ENCODE peak calls at places on chromosomes 5 and 9, in five cellular contexts. C is left kidney, B is lower lobe of right lung, N is fibroblast of the conjunctiva, W is fibroblast of pulmonary artery. I is an unnamed sample.

GRCh38 chr5:179209359-179210150 is 135.7 kb downstream of the ADAMTS2 start:
- DNase-seq in C (peak), B (no peak), N (peak), W (peak), I (no peak)

GRCh38 chr9:91809581-91810285 is 140.3 kb downstream of the ROR2 start:
- DNase-seq in C (no peak), B (no peak), N (no peak), W (no peak), I (peak)

GRCh38 chr5:96703384-96703910 is 41.3 kb downstream of the CAST start:
- DNase-seq in C (peak), B (no peak), N (no peak), W (peak), I (no peak)

GRCh38 chr9:136655244-136656225 is 7.2 kb upstream of the EGFL7 start:
- DNase-seq in C (peak), B (peak), N (no peak), W (peak), I (peak)

GRCh38 chr5:74282495-74282894 is 358.0 kb downstream of the ENC1 start:
- DNase-seq in C (no peak), B (no peak), N (no peak), W (no peak), I (no peak)

GRCh38 chr5:16271851-16272250 is 92.3 kb upstream of the MARCHF11 start:
- DNase-seq in C (no peak), B (no peak), N (no peak), W (no peak), I (no peak)

GRCh38 chr9:132986586-132986985 is 8.1 kb downstream of the GFI1B start:
- DNase-seq in C (no peak), B (peak), N (no peak), W (no peak), I (no peak)

GRCh38 chr5:102451082-102451481 is 47.7 kb downstream of the SLCO6A1 start:
- DNase-seq in C (no peak), B (no peak), N (no peak), W (no peak), I (no peak)

GRCh38 chr9:36276840-36277239 is 18.6 kb upstream of the GNE start:
- DNase-seq in C (peak), B (no peak), N (peak), W (peak), I (no peak)

GRCh38 chr9:122005597-122005996 is 87.5 kb downstream of the TTLL11 start:
- DNase-seq in C (peak), B (no peak), N (no peak), W (peak), I (no peak)

GRCh38 chr5:171639966-171640365 is 145.7 kb upstream of the SMIM23 start:
- DNase-seq in C (no peak), B (no peak), N (no peak), W (no peak), I (no peak)

GRCh38 chr9:127557466-127557869 is 54.6 kb upstream of the STXBP1 start:
- DNase-seq in C (peak), B (peak), N (no peak), W (peak), I (no peak)

GRCh38 chr5:78727786-78728761 is 79.5 kb upstream of the LHFPL2 start:
- DNase-seq in C (peak), B (no peak), N (no peak), W (no peak), I (no peak)

GRCh38 chr5:67246108-67246507 is 49.5 kb upstream of the CD180 start:
- DNase-seq in C (peak), B (no peak), N (peak), W (peak), I (no peak)

GRCh38 chr9:95497772-95498171 is 19.0 kb downstream of the PTCH1 start:
- DNase-seq in C (no peak), B (no peak), N (peak), W (peak), I (no peak)

GRCh38 chr9:121285835-121286687 is 18.1 kb downstream of the GSN start:
- DNase-seq in C (no peak), B (peak), N (peak), W (peak), I (peak)